ENCODE peak calls at places on chromosomes 5 and 9, in five cellular contexts. O is A549, J is lower lobe of right lung, V is astrocyte of the spinal cord, S is activated B cell treated with CpG ODN at 0.5 μM for 24 hours. Q is an unnamed sample.
A peak's percentile ranks its signal among the peaks of the same experiment; 100 is the strongest.

GRCh38 chr5:149827501-149827990 is 97.4 kb downstream of the PPARGC1B start:
- DNase-seq in O (no peak), J (no peak), V (no peak), S (no peak), Q (no peak)

GRCh38 chr5:103345461-103345860 is 86.9 kb downstream of the MACIR start:
- DNase-seq in O (no peak), J (no peak), V (no peak), S (no peak), Q (no peak)

GRCh38 chr5:1385395-1386273 is 40.7 kb upstream of the CLPTM1L start:
- DNase-seq in O (peak; percentile 55), J (peak; percentile 96), V (peak; percentile 27), S (peak; percentile 85), Q (peak; percentile 44)

GRCh38 chr5:16600397-16600796 is 16.4 kb downstream of the RETREG1 start:
- DNase-seq in O (no peak), J (peak; percentile 78), V (peak; percentile 13), S (no peak), Q (no peak)

GRCh38 chr9:121699271-121700164 is 48.1 kb downstream of the DAB2IP start:
- DNase-seq in O (no peak), J (peak; percentile 75), V (peak; percentile 52), S (peak; percentile 48), Q (no peak)

GRCh38 chr9:71210326-71210725 is 88.9 kb upstream of the TRPM3 start:
- DNase-seq in O (no peak), J (no peak), V (no peak), S (no peak), Q (no peak)

GRCh38 chr5:78533356-78533755 is 115.2 kb downstream of the LHFPL2 start:
- DNase-seq in O (peak; percentile 45), J (no peak), V (peak; percentile 51), S (no peak), Q (no peak)

GRCh38 chr5:127885176-127885575 is 182.0 kb downstream of the CCDC192 start:
- DNase-seq in O (peak; percentile 90), J (no peak), V (no peak), S (no peak), Q (no peak)

GRCh38 chr9:30579810-30580209 is 1804.6 kb upstream of the ACO1 start:
- DNase-seq in O (no peak), J (no peak), V (no peak), S (no peak), Q (no peak)

GRCh38 chr9:127047971-127048370 is 74.5 kb downstream of the ANGPTL2 start:
- DNase-seq in O (no peak), J (no peak), V (no peak), S (no peak), Q (no peak)

Q was measured in ascending aorta.